ENCODE peak calls at places on chromosomes 4 and X, in nine cellular contexts. One of them, this sample, is unnamed.

GRCh38 chr4:142826503-142827241 is 19.4 kb downstream of the INPP4B start:
- DNase-seq in HFF-Myc: no peak
- DNase-seq in body of pancreas: no peak
- DNase-seq in endothelial cell: no peak
- DNase-seq in astrocyte of the spinal cord: no peak
- DNase-seq in dorsolateral prefrontal cortex: no peak
- DNase-seq in right lobe of liver: no peak
- DNase-seq in Calu3: no peak
- DNase-seq in upper lobe of right lung: no peak
- DNase-seq in this sample: no peak

GRCh38 chr4:48673537-48673936 is 106.5 kb downstream of the FRYL start:
- DNase-seq in HFF-Myc: no peak
- DNase-seq in body of pancreas: no peak
- DNase-seq in endothelial cell: no peak
- DNase-seq in astrocyte of the spinal cord: no peak
- DNase-seq in dorsolateral prefrontal cortex: no peak
- DNase-seq in right lobe of liver: no peak
- DNase-seq in Calu3: no peak
- DNase-seq in upper lobe of right lung: no peak
- DNase-seq in this sample: no peak

GRCh38 chrX:122866527-122866926 is 317.6 kb upstream of the GRIA3 start:
- DNase-seq in HFF-Myc: peak
- DNase-seq in body of pancreas: no peak
- DNase-seq in endothelial cell: no peak
- DNase-seq in astrocyte of the spinal cord: peak
- DNase-seq in dorsolateral prefrontal cortex: no peak
- DNase-seq in right lobe of liver: no peak
- DNase-seq in Calu3: peak
- DNase-seq in upper lobe of right lung: no peak
- DNase-seq in this sample: no peak

GRCh38 chr4:85747871-85748491 is 273.0 kb downstream of the ARHGAP24 start:
- DNase-seq in HFF-Myc: peak
- DNase-seq in body of pancreas: peak
- DNase-seq in endothelial cell: peak
- DNase-seq in astrocyte of the spinal cord: peak
- DNase-seq in dorsolateral prefrontal cortex: no peak
- DNase-seq in right lobe of liver: no peak
- DNase-seq in Calu3: peak
- DNase-seq in upper lobe of right lung: no peak
- DNase-seq in this sample: no peak

GRCh38 chr4:5787311-5787710 is 76.3 kb downstream of the EVC start:
- DNase-seq in HFF-Myc: no peak
- DNase-seq in body of pancreas: no peak
- DNase-seq in endothelial cell: no peak
- DNase-seq in astrocyte of the spinal cord: no peak
- DNase-seq in dorsolateral prefrontal cortex: no peak
- DNase-seq in right lobe of liver: peak
- DNase-seq in Calu3: no peak
- DNase-seq in upper lobe of right lung: no peak
- DNase-seq in this sample: peak

GRCh38 chrX:110733166-110733565 is 62.5 kb downstream of the CHRDL1 start:
- DNase-seq in HFF-Myc: no peak
- DNase-seq in body of pancreas: no peak
- DNase-seq in endothelial cell: no peak
- DNase-seq in astrocyte of the spinal cord: no peak
- DNase-seq in dorsolateral prefrontal cortex: no peak
- DNase-seq in right lobe of liver: no peak
- DNase-seq in Calu3: no peak
- DNase-seq in upper lobe of right lung: no peak
- DNase-seq in this sample: no peak

GRCh38 chrX:72545990-72546389 is 26.7 kb downstream of the HDAC8 start:
- DNase-seq in HFF-Myc: no peak
- DNase-seq in body of pancreas: no peak
- DNase-seq in endothelial cell: no peak
- DNase-seq in astrocyte of the spinal cord: peak
- DNase-seq in dorsolateral prefrontal cortex: no peak
- DNase-seq in right lobe of liver: no peak
- DNase-seq in Calu3: peak
- DNase-seq in upper lobe of right lung: no peak
- DNase-seq in this sample: no peak

GRCh38 chr4:139740531-139741041 is 75.0 kb downstream of the MGST2 start:
- DNase-seq in HFF-Myc: peak
- DNase-seq in body of pancreas: peak
- DNase-seq in endothelial cell: no peak
- DNase-seq in astrocyte of the spinal cord: peak
- DNase-seq in dorsolateral prefrontal cortex: peak
- DNase-seq in right lobe of liver: peak
- DNase-seq in Calu3: no peak
- DNase-seq in upper lobe of right lung: peak
- DNase-seq in this sample: peak

GRCh38 chr4:77615153-77615552 is 9.5 kb downstream of the CXCL13 start:
- DNase-seq in HFF-Myc: no peak
- DNase-seq in body of pancreas: no peak
- DNase-seq in endothelial cell: no peak
- DNase-seq in astrocyte of the spinal cord: no peak
- DNase-seq in dorsolateral prefrontal cortex: no peak
- DNase-seq in right lobe of liver: no peak
- DNase-seq in Calu3: no peak
- DNase-seq in upper lobe of right lung: no peak
- DNase-seq in this sample: no peak

GRCh38 chrX:50813843-50814661 is at the start of gene SHROOM4:
- DNase-seq in HFF-Myc: no peak
- DNase-seq in body of pancreas: peak
- DNase-seq in endothelial cell: peak
- DNase-seq in astrocyte of the spinal cord: peak
- DNase-seq in dorsolateral prefrontal cortex: peak
- DNase-seq in right lobe of liver: peak
- DNase-seq in Calu3: peak
- DNase-seq in upper lobe of right lung: peak
- DNase-seq in this sample: peak

GRCh38 chr4:55358668-55359067 is 12.6 kb downstream of the SRD5A3 start:
- DNase-seq in HFF-Myc: no peak
- DNase-seq in body of pancreas: no peak
- DNase-seq in endothelial cell: no peak
- DNase-seq in astrocyte of the spinal cord: peak
- DNase-seq in dorsolateral prefrontal cortex: no peak
- DNase-seq in right lobe of liver: no peak
- DNase-seq in Calu3: no peak
- DNase-seq in upper lobe of right lung: no peak
- DNase-seq in this sample: no peak

GRCh38 chrX:13449441-13449840 is 120.0 kb upstream of the EGFL6 start:
- DNase-seq in HFF-Myc: no peak
- DNase-seq in body of pancreas: no peak
- DNase-seq in endothelial cell: no peak
- DNase-seq in astrocyte of the spinal cord: no peak
- DNase-seq in dorsolateral prefrontal cortex: no peak
- DNase-seq in right lobe of liver: no peak
- DNase-seq in Calu3: no peak
- DNase-seq in upper lobe of right lung: no peak
- DNase-seq in this sample: no peak

GRCh38 chr4:165757426-165757825 is 115.6 kb upstream of the TLL1 start:
- DNase-seq in HFF-Myc: no peak
- DNase-seq in body of pancreas: no peak
- DNase-seq in endothelial cell: no peak
- DNase-seq in astrocyte of the spinal cord: no peak
- DNase-seq in dorsolateral prefrontal cortex: no peak
- DNase-seq in right lobe of liver: no peak
- DNase-seq in Calu3: no peak
- DNase-seq in upper lobe of right lung: no peak
- DNase-seq in this sample: no peak

GRCh38 chrX:103817502-103817901 is 14.6 kb downstream of the RAB9B start:
- DNase-seq in HFF-Myc: peak
- DNase-seq in body of pancreas: no peak
- DNase-seq in endothelial cell: peak
- DNase-seq in astrocyte of the spinal cord: peak
- DNase-seq in dorsolateral prefrontal cortex: no peak
- DNase-seq in right lobe of liver: no peak
- DNase-seq in Calu3: peak
- DNase-seq in upper lobe of right lung: no peak
- DNase-seq in this sample: no peak
- TF ChIP-seq CTCF in HFF-Myc: peak
- TF ChIP-seq CTCF in body of pancreas: peak
- TF ChIP-seq CTCF in endothelial cell: peak
- TF ChIP-seq CTCF in astrocyte of the spinal cord: peak
- TF ChIP-seq CTCF in dorsolateral prefrontal cortex: peak
- TF ChIP-seq CTCF in right lobe of liver: peak
- TF ChIP-seq CTCF in Calu3: peak
- TF ChIP-seq CTCF in upper lobe of right lung: peak
- TF ChIP-seq CTCF in this sample: peak

DNA sequence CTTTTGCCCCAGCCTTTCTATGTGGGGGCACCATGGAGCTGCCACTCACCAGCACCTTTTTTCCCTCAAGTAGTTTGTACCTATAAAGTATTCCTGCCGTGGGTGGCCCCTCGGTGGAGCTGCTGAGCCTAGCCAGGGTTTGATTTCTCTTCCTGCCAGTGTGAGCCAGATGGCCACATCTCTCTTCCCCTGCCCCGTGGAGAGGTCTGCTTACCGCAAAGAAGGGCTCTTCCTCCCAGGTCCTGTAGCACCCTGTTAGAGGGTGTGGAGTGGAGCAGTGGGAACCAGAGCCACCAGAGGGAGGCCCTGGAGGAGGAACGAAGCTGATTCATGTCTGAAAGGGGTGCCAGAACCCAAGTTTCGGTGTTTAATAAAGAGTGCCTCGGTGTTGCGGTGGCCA is 95.4 kb downstream of the PTTG2 start:
- DNase-seq in HFF-Myc: no peak
- DNase-seq in body of pancreas: no peak
- DNase-seq in endothelial cell: peak
- DNase-seq in astrocyte of the spinal cord: no peak
- DNase-seq in dorsolateral prefrontal cortex: no peak
- DNase-seq in right lobe of liver: no peak
- DNase-seq in Calu3: no peak
- DNase-seq in upper lobe of right lung: no peak
- DNase-seq in this sample: no peak
- TF ChIP-seq CTCF in HFF-Myc: no peak
- TF ChIP-seq CTCF in body of pancreas: no peak
- TF ChIP-seq CTCF in endothelial cell: no peak
- TF ChIP-seq CTCF in astrocyte of the spinal cord: peak
- TF ChIP-seq CTCF in dorsolateral prefrontal cortex: no peak
- TF ChIP-seq CTCF in right lobe of liver: no peak
- TF ChIP-seq CTCF in Calu3: no peak
- TF ChIP-seq CTCF in upper lobe of right lung: no peak
- TF ChIP-seq CTCF in this sample: no peak

GRCh38 chr4:159540038-159540437 is 437.2 kb downstream of the RAPGEF2 start:
- DNase-seq in HFF-Myc: no peak
- DNase-seq in body of pancreas: no peak
- DNase-seq in endothelial cell: no peak
- DNase-seq in astrocyte of the spinal cord: no peak
- DNase-seq in dorsolateral prefrontal cortex: no peak
- DNase-seq in right lobe of liver: no peak
- DNase-seq in Calu3: no peak
- DNase-seq in upper lobe of right lung: no peak
- DNase-seq in this sample: no peak
- TF ChIP-seq CTCF in HFF-Myc: no peak
- TF ChIP-seq CTCF in body of pancreas: no peak
- TF ChIP-seq CTCF in endothelial cell: no peak
- TF ChIP-seq CTCF in astrocyte of the spinal cord: no peak
- TF ChIP-seq CTCF in dorsolateral prefrontal cortex: no peak
- TF ChIP-seq CTCF in right lobe of liver: no peak
- TF ChIP-seq CTCF in Calu3: no peak
- TF ChIP-seq CTCF in upper lobe of right lung: no peak
- TF ChIP-seq CTCF in this sample: no peak

GRCh38 chr4:1233641-1234277 is 15.2 kb downstream of the CTBP1 start:
- DNase-seq in HFF-Myc: no peak
- DNase-seq in body of pancreas: no peak
- DNase-seq in endothelial cell: no peak
- DNase-seq in astrocyte of the spinal cord: peak
- DNase-seq in dorsolateral prefrontal cortex: peak
- DNase-seq in right lobe of liver: peak
- DNase-seq in Calu3: no peak
- DNase-seq in upper lobe of right lung: peak
- DNase-seq in this sample: no peak
- TF ChIP-seq CTCF in HFF-Myc: peak
- TF ChIP-seq CTCF in body of pancreas: no peak
- TF ChIP-seq CTCF in endothelial cell: no peak
- TF ChIP-seq CTCF in astrocyte of the spinal cord: peak
- TF ChIP-seq CTCF in dorsolateral prefrontal cortex: peak
- TF ChIP-seq CTCF in right lobe of liver: peak
- TF ChIP-seq CTCF in Calu3: no peak
- TF ChIP-seq CTCF in upper lobe of right lung: peak
- TF ChIP-seq CTCF in this sample: peak

GRCh38 chr4:130403221-130403620 is 1307.3 kb downstream of the C4orf33 start:
- DNase-seq in HFF-Myc: no peak
- DNase-seq in body of pancreas: no peak
- DNase-seq in endothelial cell: no peak
- DNase-seq in astrocyte of the spinal cord: no peak
- DNase-seq in dorsolateral prefrontal cortex: no peak
- DNase-seq in right lobe of liver: no peak
- DNase-seq in Calu3: no peak
- DNase-seq in upper lobe of right lung: no peak
- DNase-seq in this sample: no peak
- TF ChIP-seq CTCF in HFF-Myc: no peak
- TF ChIP-seq CTCF in body of pancreas: no peak
- TF ChIP-seq CTCF in endothelial cell: no peak
- TF ChIP-seq CTCF in astrocyte of the spinal cord: no peak
- TF ChIP-seq CTCF in dorsolateral prefrontal cortex: no peak
- TF ChIP-seq CTCF in right lobe of liver: no peak
- TF ChIP-seq CTCF in Calu3: no peak
- TF ChIP-seq CTCF in upper lobe of right lung: no peak
- TF ChIP-seq CTCF in this sample: no peak

GRCh38 chr4:8507251-8507570 is 66.6 kb downstream of the TRMT44 start:
- DNase-seq in HFF-Myc: no peak
- DNase-seq in body of pancreas: no peak
- DNase-seq in endothelial cell: no peak
- DNase-seq in astrocyte of the spinal cord: peak
- DNase-seq in dorsolateral prefrontal cortex: no peak
- DNase-seq in right lobe of liver: no peak
- DNase-seq in Calu3: no peak
- DNase-seq in upper lobe of right lung: no peak
- DNase-seq in this sample: no peak

GRCh38 chr4:8506373-8507250 is 66.0 kb downstream of the TRMT44 start:
- DNase-seq in HFF-Myc: no peak
- DNase-seq in body of pancreas: peak
- DNase-seq in endothelial cell: no peak
- DNase-seq in astrocyte of the spinal cord: peak
- DNase-seq in dorsolateral prefrontal cortex: peak
- DNase-seq in right lobe of liver: no peak
- DNase-seq in Calu3: no peak
- DNase-seq in upper lobe of right lung: no peak
- DNase-seq in this sample: no peak

GRCh38 chr4:8504279-8505007 is 63.9 kb downstream of the TRMT44 start:
- DNase-seq in HFF-Myc: no peak
- DNase-seq in body of pancreas: peak
- DNase-seq in endothelial cell: no peak
- DNase-seq in astrocyte of the spinal cord: no peak
- DNase-seq in dorsolateral prefrontal cortex: no peak
- DNase-seq in right lobe of liver: no peak
- DNase-seq in Calu3: peak
- DNase-seq in upper lobe of right lung: no peak
- DNase-seq in this sample: no peak

GRCh38 chr4:8505229-8505628 is 64.7 kb downstream of the TRMT44 start:
- DNase-seq in HFF-Myc: no peak
- DNase-seq in body of pancreas: no peak
- DNase-seq in endothelial cell: no peak
- DNase-seq in astrocyte of the spinal cord: no peak
- DNase-seq in dorsolateral prefrontal cortex: no peak
- DNase-seq in right lobe of liver: no peak
- DNase-seq in Calu3: no peak
- DNase-seq in upper lobe of right lung: no peak
- DNase-seq in this sample: no peak

DNA sequence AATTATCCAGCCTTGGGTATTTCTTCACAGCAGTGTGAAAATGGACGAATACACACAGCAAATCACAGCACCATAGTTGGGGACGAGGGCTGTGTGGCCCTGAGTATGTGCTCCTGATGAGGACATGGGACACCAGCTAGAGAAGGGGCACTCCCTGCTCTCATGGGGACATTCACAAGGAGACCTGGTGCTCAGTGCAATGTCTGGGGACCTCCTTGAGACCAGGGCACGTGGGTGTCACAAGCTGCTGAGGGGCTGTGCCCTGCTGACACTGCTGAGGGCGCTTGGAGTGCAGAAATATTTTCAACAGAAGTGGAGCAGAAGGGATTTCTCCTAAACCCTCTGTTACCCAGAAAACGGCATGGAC is 65.4 kb downstream of the TRMT44 start:
- DNase-seq in HFF-Myc: no peak
- DNase-seq in body of pancreas: no peak
- DNase-seq in endothelial cell: no peak
- DNase-seq in astrocyte of the spinal cord: no peak
- DNase-seq in dorsolateral prefrontal cortex: no peak
- DNase-seq in right lobe of liver: no peak
- DNase-seq in Calu3: no peak
- DNase-seq in upper lobe of right lung: no peak
- DNase-seq in this sample: no peak
- TF ChIP-seq CTCF in HFF-Myc: no peak
- TF ChIP-seq CTCF in body of pancreas: no peak
- TF ChIP-seq CTCF in endothelial cell: no peak
- TF ChIP-seq CTCF in astrocyte of the spinal cord: no peak
- TF ChIP-seq CTCF in dorsolateral prefrontal cortex: no peak
- TF ChIP-seq CTCF in right lobe of liver: no peak
- TF ChIP-seq CTCF in Calu3: no peak
- TF ChIP-seq CTCF in upper lobe of right lung: no peak
- TF ChIP-seq CTCF in this sample: no peak

This sample was measured in osteocyte.